ENCODE peak calls at places on chromosomes 11 and 22, in nine cellular contexts. T, U, O, Z, C, V, Y, K and J are unnamed samples.

GRCh38 chr22:48719978-48720661 is 1107.6 kb downstream of the BRD1 start:
- DNase-seq in T (peak; percentile 24), U (peak; percentile 59), O (peak; percentile 31), Z (no peak), C (no peak), V (no peak), Y (no peak), K (no peak), J (peak; percentile 25)

GRCh38 chr11:2325123-2325522 is 23.3 kb downstream of the TSPAN32 start:
- DNase-seq in T (no peak), U (no peak), O (no peak), Z (no peak), C (no peak), V (no peak), Y (no peak), K (no peak), J (no peak)

GRCh38 chr11:60905551-60906113 is 753 bp downstream of the PRPF19 start:
- DNase-seq in T (peak; percentile 29), U (peak; percentile 72), O (no peak), Z (no peak), C (no peak), V (no peak), Y (peak; percentile 33), K (peak; percentile 59), J (no peak)

GRCh38 chr11:60077216-60077817 is 11.1 kb upstream of the MS4A2 start:
- DNase-seq in T (no peak), U (no peak), O (no peak), Z (no peak), C (no peak), V (no peak), Y (no peak), K (no peak), J (no peak)

GRCh38 chr11:90874971-90875370 is 652.1 kb upstream of the CHORDC1 start:
- DNase-seq in T (peak; percentile 33), U (no peak), O (no peak), Z (no peak), C (no peak), V (no peak), Y (no peak), K (no peak), J (no peak)

GRCh38 chr22:45934659-45935341 is 42.2 kb downstream of the WNT7B start:
- DNase-seq in T (peak; percentile 54), U (peak; percentile 89), O (no peak), Z (no peak), C (no peak), V (no peak), Y (peak; percentile 40), K (peak; percentile 96), J (no peak)

GRCh38 chr11:10350341-10350740 is 45.5 kb downstream of the ADM start:
- DNase-seq in T (no peak), U (peak; percentile 28), O (no peak), Z (no peak), C (no peak), V (no peak), Y (peak; percentile 85), K (peak; percentile 85), J (no peak)

GRCh38 chr22:19984201-19984753 is 32.3 kb downstream of the ARVCF start:
- DNase-seq in T (peak; percentile 48), U (peak; percentile 66), O (no peak), Z (no peak), C (no peak), V (peak; percentile 45), Y (peak; percentile 47), K (peak; percentile 83), J (no peak)

GRCh38 chr11:10809373-10810199 is 860 bp upstream of the EIF4G2 start:
- DNase-seq in T (peak; percentile 69), U (peak; percentile 84), O (peak; percentile 88), Z (no peak), C (peak; percentile 42), V (peak; percentile 64), Y (peak; percentile 67), K (peak; percentile 76), J (peak; percentile 54)

GRCh38 chr11:83611616-83612015 is 325.4 kb upstream of the CCDC90B start:
- DNase-seq in T (no peak), U (peak; percentile 100), O (no peak), Z (no peak), C (no peak), V (no peak), Y (no peak), K (no peak), J (no peak)

GRCh38 chr11:8017894-8018741 is 31.0 kb downstream of the EIF3F start:
- DNase-seq in T (peak; percentile 7), U (peak; percentile 44), O (peak; percentile 24), Z (no peak), C (no peak), V (no peak), Y (peak; percentile 20), K (no peak), J (no peak)

GRCh38 chr22:31229402-31230140 is 17.5 kb downstream of the LIMK2 start:
- DNase-seq in T (peak; percentile 39), U (peak; percentile 89), O (peak; percentile 50), Z (no peak), C (no peak), V (peak; percentile 65), Y (peak; percentile 65), K (peak; percentile 40), J (no peak)

GRCh38 chr11:2933376-2934056 is 4.3 kb upstream of the PHLDA2 start:
- DNase-seq in T (peak; percentile 47), U (no peak), O (no peak), Z (peak; percentile 44), C (no peak), V (peak; percentile 58), Y (peak; percentile 82), K (peak; percentile 98), J (no peak)

GRCh38 chr22:23781065-23781464 is 5.7 kb upstream of the SMARCB1 start:
- DNase-seq in T (no peak), U (no peak), O (no peak), Z (no peak), C (no peak), V (no peak), Y (no peak), K (no peak), J (no peak)

GRCh38 chr11:121656333-121657090 is 203.7 kb upstream of the SORL1-AS1 start:
- DNase-seq in T (no peak), U (no peak), O (peak; percentile 30), Z (no peak), C (no peak), V (no peak), Y (no peak), K (no peak), J (no peak)

GRCh38 chr11:19832166-19832750 is 119.6 kb downstream of the NAV2 start:
- DNase-seq in T (no peak), U (peak; percentile 39), O (peak; percentile 20), Z (no peak), C (no peak), V (no peak), Y (no peak), K (no peak), J (no peak)

GRCh38 chr11:108780119-108780518 is 115.2 kb downstream of the DDX10 start:
- DNase-seq in T (no peak), U (no peak), O (no peak), Z (no peak), C (no peak), V (no peak), Y (no peak), K (no peak), J (no peak)

GRCh38 chr11:70707821-70708220 is 309.5 kb downstream of the CTTN start:
- DNase-seq in T (no peak), U (no peak), O (no peak), Z (no peak), C (no peak), V (no peak), Y (no peak), K (no peak), J (no peak)

GRCh38 chr11:102705626-102706025 is at the start of gene MMP27:
- DNase-seq in T (no peak), U (no peak), O (no peak), Z (no peak), C (no peak), V (no peak), Y (no peak), K (no peak), J (no peak)

GRCh38 chr11:130308925-130309324 is 5.8 kb downstream of the ZBTB44 start:
- DNase-seq in T (no peak), U (no peak), O (no peak), Z (no peak), C (no peak), V (no peak), Y (no peak), K (no peak), J (no peak)

GRCh38 chr22:50456466-50457234 is 18.2 kb downstream of the SBF1 start:
- DNase-seq in T (no peak), U (no peak), O (peak; percentile 41), Z (no peak), C (no peak), V (no peak), Y (no peak), K (no peak), J (no peak)

GRCh38 chr11:131037873-131038272 is 121.6 kb upstream of the SNX19 start:
- DNase-seq in T (peak; percentile 2), U (peak; percentile 7), O (peak; percentile 16), Z (no peak), C (no peak), V (no peak), Y (peak; percentile 19), K (no peak), J (no peak)

GRCh38 chr11:20161230-20161918 is 1.1 kb upstream of the DBX1 start:
- DNase-seq in T (no peak), U (peak; percentile 94), O (peak; percentile 68), Z (no peak), C (no peak), V (no peak), Y (no peak), K (no peak), J (peak; percentile 49)

GRCh38 chr11:117145393-117145761 is 1.3 kb downstream of the PAFAH1B2 start:
- DNase-seq in T (peak; percentile 70), U (peak; percentile 64), O (peak; percentile 47), Z (no peak), C (no peak), V (peak; percentile 31), Y (peak; percentile 38), K (peak; percentile 50), J (peak; percentile 48)

GRCh38 chr11:1728281-1728680 is 22.1 kb downstream of the IFITM10 start:
- DNase-seq in T (no peak), U (no peak), O (no peak), Z (no peak), C (no peak), V (no peak), Y (no peak), K (no peak), J (no peak)

GRCh38 chr22:40747361-40747760 is 68.1 kb downstream of the MCHR1 start:
- DNase-seq in T (no peak), U (peak; percentile 51), O (no peak), Z (no peak), C (no peak), V (no peak), Y (no peak), K (no peak), J (peak; percentile 41)

GRCh38 chr11:22792497-22792896 is 37.1 kb downstream of the SVIP start:
- DNase-seq in T (peak; percentile 52), U (peak; percentile 86), O (no peak), Z (no peak), C (no peak), V (no peak), Y (peak; percentile 45), K (peak; percentile 91), J (no peak)

GRCh38 chr22:48827228-48827810 is 1000.4 kb downstream of the BRD1 start:
- DNase-seq in T (peak; percentile 29), U (peak; percentile 96), O (no peak), Z (no peak), C (no peak), V (no peak), Y (no peak), K (peak; percentile 39), J (no peak)

GRCh38 chr11:5932671-5933070 is 9.4 kb upstream of the OR56A3 start:
- DNase-seq in T (no peak), U (no peak), O (no peak), Z (no peak), C (no peak), V (no peak), Y (no peak), K (no peak), J (no peak)

GRCh38 chr11:123707206-123707605 is 34.3 kb downstream of the ZNF202 start:
- DNase-seq in T (no peak), U (no peak), O (no peak), Z (no peak), C (no peak), V (no peak), Y (no peak), K (no peak), J (no peak)

GRCh38 chr11:15875934-15876333 is 480.4 kb downstream of the SOX6 start:
- DNase-seq in T (no peak), U (peak; percentile 58), O (peak; percentile 44), Z (no peak), C (no peak), V (no peak), Y (no peak), K (no peak), J (no peak)